ENCODE peak calls at places on chromosomes 13 and 19, in eight cellular contexts. One of them, this sample, is unnamed.

GRCh38 chr13:97976551-97977375 is 23.3 kb downstream of the IPO5 start:
- DNase-seq in Calu3: no peak
- DNase-seq in nephron progenitor cell: peak; percentile 40
- DNase-seq in dorsolateral prefrontal cortex: no peak
- DNase-seq in RWPE1: peak; percentile 36
- DNase-seq in cardiac muscle cell: no peak
- DNase-seq in neural crest cell: no peak
- DNase-seq in cardiac fibroblast: no peak
- DNase-seq in this sample: peak; percentile 18

GRCh38 chr13:94825507-94825906 is 113.2 kb upstream of the SOX21 start:
- DNase-seq in neural crest cell: peak; percentile 14
- DNase-seq in nephron progenitor cell: no peak
- DNase-seq in Calu3: no peak
- DNase-seq in cardiac muscle cell: peak; percentile 88
- DNase-seq in RWPE1: no peak
- DNase-seq in dorsolateral prefrontal cortex: peak; percentile 60
- DNase-seq in cardiac fibroblast: peak; percentile 20
- DNase-seq in this sample: no peak

GRCh38 chr19:40578442-40578908 is 1.8 kb downstream of the SHKBP1 start:
- DNase-seq in dorsolateral prefrontal cortex: peak; percentile 81
- DNase-seq in RWPE1: no peak
- DNase-seq in cardiac fibroblast: peak; percentile 42
- DNase-seq in cardiac muscle cell: peak; percentile 57
- DNase-seq in nephron progenitor cell: no peak
- DNase-seq in neural crest cell: no peak
- DNase-seq in Calu3: no peak
- DNase-seq in this sample: no peak

GRCh38 chr13:80340643-80341097 is 256 bp downstream of the SPRY2 start:
- DNase-seq in neural crest cell: no peak
- DNase-seq in Calu3: peak; percentile 0
- DNase-seq in cardiac muscle cell: peak; percentile 81
- DNase-seq in nephron progenitor cell: no peak
- DNase-seq in dorsolateral prefrontal cortex: peak; percentile 30
- DNase-seq in RWPE1: peak; percentile 11
- DNase-seq in cardiac fibroblast: peak; percentile 77
- DNase-seq in this sample: no peak

GRCh38 chr19:47019431-47020041 is at the start of gene NPAS1:
- DNase-seq in dorsolateral prefrontal cortex: no peak
- DNase-seq in cardiac muscle cell: no peak
- DNase-seq in RWPE1: no peak
- DNase-seq in nephron progenitor cell: peak; percentile 62
- DNase-seq in neural crest cell: no peak
- DNase-seq in Calu3: no peak
- DNase-seq in cardiac fibroblast: no peak
- DNase-seq in this sample: no peak

GRCh38 chr13:112510002-112510780 is 77.8 kb downstream of the TUBGCP3 start:
- DNase-seq in nephron progenitor cell: peak; percentile 53
- DNase-seq in cardiac muscle cell: peak; percentile 64
- DNase-seq in RWPE1: peak; percentile 29
- DNase-seq in Calu3: no peak
- DNase-seq in neural crest cell: peak; percentile 33
- DNase-seq in dorsolateral prefrontal cortex: peak; percentile 38
- DNase-seq in cardiac fibroblast: peak; percentile 67
- DNase-seq in this sample: no peak

GRCh38 chr13:41061075-41061913 is at the start of gene WBP4:
- DNase-seq in Calu3: peak; percentile 89
- DNase-seq in neural crest cell: peak; percentile 94
- DNase-seq in RWPE1: peak; percentile 92
- DNase-seq in nephron progenitor cell: peak; percentile 86
- DNase-seq in dorsolateral prefrontal cortex: peak; percentile 86
- DNase-seq in cardiac muscle cell: peak; percentile 96
- DNase-seq in cardiac fibroblast: peak; percentile 98
- DNase-seq in this sample: peak; percentile 90

GRCh38 chr19:29528350-29528945 is 2.7 kb downstream of the VSTM2B start:
- DNase-seq in RWPE1: peak; percentile 55
- DNase-seq in nephron progenitor cell: peak; percentile 90
- DNase-seq in Calu3: peak; percentile 40
- DNase-seq in cardiac fibroblast: peak; percentile 72
- DNase-seq in cardiac muscle cell: peak; percentile 74
- DNase-seq in neural crest cell: peak; percentile 76
- DNase-seq in dorsolateral prefrontal cortex: peak; percentile 85
- DNase-seq in this sample: peak; percentile 72

GRCh38 chr19:43470288-43470687 is 4.9 kb upstream of the LYPD3 start:
- DNase-seq in neural crest cell: no peak
- DNase-seq in nephron progenitor cell: no peak
- DNase-seq in dorsolateral prefrontal cortex: no peak
- DNase-seq in Calu3: no peak
- DNase-seq in cardiac fibroblast: peak; percentile 71
- DNase-seq in cardiac muscle cell: peak; percentile 7
- DNase-seq in RWPE1: no peak
- DNase-seq in this sample: no peak

GRCh38 chr13:113187263-113187669 is 21.2 kb downstream of the PCID2 start:
- DNase-seq in neural crest cell: no peak
- DNase-seq in RWPE1: peak; percentile 97
- DNase-seq in cardiac fibroblast: peak; percentile 100
- DNase-seq in Calu3: peak; percentile 74
- DNase-seq in dorsolateral prefrontal cortex: peak; percentile 79
- DNase-seq in cardiac muscle cell: peak; percentile 98
- DNase-seq in nephron progenitor cell: no peak
- DNase-seq in this sample: no peak

GRCh38 chr19:51365211-51366049 is 758 bp downstream of the ETFB start:
- DNase-seq in cardiac muscle cell: peak; percentile 64
- DNase-seq in dorsolateral prefrontal cortex: peak; percentile 13
- DNase-seq in RWPE1: no peak
- DNase-seq in cardiac fibroblast: peak; percentile 78
- DNase-seq in neural crest cell: no peak
- DNase-seq in nephron progenitor cell: no peak
- DNase-seq in Calu3: peak; percentile 36
- DNase-seq in this sample: no peak

GRCh38 chr13:66347718-66348117 is 882.4 kb downstream of the PCDH9 start:
- DNase-seq in neural crest cell: no peak
- DNase-seq in cardiac muscle cell: no peak
- DNase-seq in Calu3: no peak
- DNase-seq in cardiac fibroblast: peak; percentile 21
- DNase-seq in dorsolateral prefrontal cortex: no peak
- DNase-seq in nephron progenitor cell: no peak
- DNase-seq in RWPE1: no peak
- DNase-seq in this sample: no peak

GRCh38 chr19:33406521-33407139 is 33.1 kb downstream of the CEBPG start:
- DNase-seq in cardiac fibroblast: peak; percentile 62
- DNase-seq in cardiac muscle cell: peak; percentile 68
- DNase-seq in dorsolateral prefrontal cortex: peak; percentile 70
- DNase-seq in RWPE1: peak; percentile 66
- DNase-seq in neural crest cell: peak; percentile 95
- DNase-seq in Calu3: peak; percentile 87
- DNase-seq in nephron progenitor cell: peak; percentile 89
- DNase-seq in this sample: peak; percentile 79

DNA sequence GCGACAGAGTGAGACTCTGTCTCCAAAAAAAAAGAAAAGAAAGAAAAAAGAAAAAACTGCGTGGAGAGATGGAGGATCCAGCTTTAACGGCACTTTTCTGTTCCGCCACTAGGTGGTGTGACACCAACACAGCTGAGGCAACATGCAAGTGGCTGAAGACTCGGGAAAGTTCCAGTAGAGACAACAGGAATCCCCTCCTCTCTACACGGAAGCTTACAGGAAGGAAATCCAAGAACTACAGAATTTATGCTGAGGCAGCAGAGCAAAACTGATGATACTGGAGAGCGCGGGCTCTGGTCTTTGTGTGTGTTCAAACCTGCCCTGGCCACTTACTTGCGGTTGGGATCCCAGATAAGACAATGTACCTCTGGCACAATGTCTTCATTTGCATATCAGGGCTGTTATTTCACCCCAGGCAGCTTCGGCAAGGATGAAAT is 9.9 kb downstream of the RANBP3 start:
- DNase-seq in Calu3: peak; percentile 57
- DNase-seq in nephron progenitor cell: peak; percentile 74
- DNase-seq in cardiac muscle cell: peak; percentile 90
- DNase-seq in dorsolateral prefrontal cortex: peak; percentile 77
- DNase-seq in cardiac fibroblast: peak; percentile 82
- DNase-seq in neural crest cell: peak; percentile 62
- DNase-seq in RWPE1: peak; percentile 85
- DNase-seq in this sample: peak; percentile 50
- TF ChIP-seq CTCF in Calu3: peak; percentile 39
- TF ChIP-seq CTCF in nephron progenitor cell: peak; percentile 82
- TF ChIP-seq CTCF in cardiac muscle cell: peak; percentile 91
- TF ChIP-seq CTCF in dorsolateral prefrontal cortex: peak; percentile 95
- TF ChIP-seq CTCF in cardiac fibroblast: peak; percentile 90
- TF ChIP-seq CTCF in neural crest cell: peak; percentile 91
- TF ChIP-seq CTCF in RWPE1: peak; percentile 93
- TF ChIP-seq CTCF in this sample: peak; percentile 89

DNA sequence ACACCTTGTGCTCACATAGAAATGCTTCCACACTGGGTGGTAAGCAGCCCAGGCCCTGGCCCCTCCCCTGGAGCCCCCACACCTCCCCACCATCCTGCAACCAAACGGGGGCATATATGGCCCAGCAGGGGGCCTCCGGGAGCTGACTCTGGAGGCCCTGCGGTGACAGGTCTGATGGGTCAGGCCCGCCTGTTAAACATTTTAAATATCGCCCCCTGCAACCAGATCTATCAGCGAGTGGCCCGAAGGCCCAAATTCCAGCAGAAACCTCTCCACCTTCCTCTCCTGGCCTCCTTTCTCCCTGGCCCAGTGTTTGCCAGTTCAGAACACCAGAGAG is 48.0 kb upstream of the KATNAL1 start:
- DNase-seq in neural crest cell: peak; percentile 14
- DNase-seq in dorsolateral prefrontal cortex: no peak
- DNase-seq in Calu3: no peak
- DNase-seq in cardiac fibroblast: no peak
- DNase-seq in nephron progenitor cell: peak; percentile 61
- DNase-seq in cardiac muscle cell: no peak
- DNase-seq in RWPE1: no peak
- DNase-seq in this sample: peak; percentile 22
- TF ChIP-seq CTCF in neural crest cell: peak; percentile 47
- TF ChIP-seq CTCF in dorsolateral prefrontal cortex: no peak
- TF ChIP-seq CTCF in Calu3: no peak
- TF ChIP-seq CTCF in cardiac fibroblast: peak; percentile 40
- TF ChIP-seq CTCF in nephron progenitor cell: peak; percentile 47
- TF ChIP-seq CTCF in cardiac muscle cell: peak; percentile 32
- TF ChIP-seq CTCF in RWPE1: no peak
- TF ChIP-seq CTCF in this sample: peak; percentile 56

GRCh38 chr19:10568444-10568825 is 344 bp downstream of the CDKN2D start:
- DNase-seq in nephron progenitor cell: no peak
- DNase-seq in cardiac muscle cell: no peak
- DNase-seq in RWPE1: no peak
- DNase-seq in Calu3: peak; percentile 57
- DNase-seq in neural crest cell: no peak
- DNase-seq in cardiac fibroblast: no peak
- DNase-seq in dorsolateral prefrontal cortex: no peak
- DNase-seq in this sample: no peak

GRCh38 chr19:10566408-10566657 is 523 bp upstream of the KRI1 start:
- DNase-seq in RWPE1: no peak
- DNase-seq in Calu3: no peak
- DNase-seq in cardiac fibroblast: no peak
- DNase-seq in nephron progenitor cell: no peak
- DNase-seq in cardiac muscle cell: no peak
- DNase-seq in dorsolateral prefrontal cortex: no peak
- DNase-seq in neural crest cell: no peak
- DNase-seq in this sample: no peak

GRCh38 chr19:10567696-10568443 is 909 bp downstream of the CDKN2D start:
- DNase-seq in Calu3: no peak
- DNase-seq in RWPE1: no peak
- DNase-seq in nephron progenitor cell: no peak
- DNase-seq in cardiac muscle cell: no peak
- DNase-seq in cardiac fibroblast: no peak
- DNase-seq in dorsolateral prefrontal cortex: no peak
- DNase-seq in neural crest cell: no peak
- DNase-seq in this sample: no peak

GRCh38 chr19:10565567-10566407 is at the start of gene KRI1:
- DNase-seq in dorsolateral prefrontal cortex: peak; percentile 96
- DNase-seq in nephron progenitor cell: peak; percentile 99
- DNase-seq in Calu3: peak; percentile 96
- DNase-seq in RWPE1: peak; percentile 100
- DNase-seq in cardiac muscle cell: peak; percentile 99
- DNase-seq in cardiac fibroblast: peak; percentile 98
- DNase-seq in neural crest cell: peak; percentile 99
- DNase-seq in this sample: peak; percentile 97

DNA sequence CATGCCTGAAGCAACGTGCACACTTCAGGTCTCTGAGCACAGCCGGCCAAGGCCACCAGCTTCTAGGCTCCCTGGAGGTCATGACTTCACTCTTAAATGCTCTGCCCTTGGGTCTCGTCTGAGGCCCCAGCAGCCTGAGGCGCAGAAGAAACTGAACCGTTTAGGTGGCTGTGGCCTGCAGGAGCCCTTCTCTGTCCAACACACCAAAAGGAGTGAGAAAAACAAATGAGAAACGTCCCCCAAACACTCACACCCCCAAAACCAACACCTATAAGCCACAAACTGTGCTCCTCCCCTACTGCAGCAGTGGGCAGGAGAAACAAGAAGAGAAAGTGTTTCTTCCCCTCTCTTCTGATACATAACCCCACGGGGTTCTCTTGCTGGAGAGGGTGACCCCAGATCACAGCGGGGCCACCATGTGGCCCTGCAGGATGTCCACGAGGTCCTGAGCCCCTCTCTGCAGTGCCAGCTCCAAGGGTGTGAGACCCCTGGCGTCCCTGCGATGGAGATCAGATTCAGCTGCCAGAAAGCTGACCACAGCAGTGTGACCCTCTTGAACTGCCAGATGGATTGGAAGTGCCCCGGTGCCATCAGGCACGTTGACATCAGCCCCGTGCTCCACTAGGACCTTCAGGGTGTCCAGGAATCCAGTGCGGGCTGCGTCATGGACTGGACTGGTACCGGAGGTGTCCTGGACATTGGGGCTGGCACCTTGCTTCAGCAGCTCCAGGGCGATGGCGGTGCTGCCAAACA is 1.0 kb upstream of the KRI1 start:
- DNase-seq in cardiac fibroblast: no peak
- DNase-seq in cardiac muscle cell: no peak
- DNase-seq in nephron progenitor cell: no peak
- DNase-seq in RWPE1: no peak
- DNase-seq in Calu3: no peak
- DNase-seq in neural crest cell: no peak
- DNase-seq in dorsolateral prefrontal cortex: no peak
- DNase-seq in this sample: no peak
- TF ChIP-seq CTCF in cardiac fibroblast: no peak
- TF ChIP-seq CTCF in cardiac muscle cell: no peak
- TF ChIP-seq CTCF in nephron progenitor cell: no peak
- TF ChIP-seq CTCF in RWPE1: no peak
- TF ChIP-seq CTCF in Calu3: no peak
- TF ChIP-seq CTCF in neural crest cell: no peak
- TF ChIP-seq CTCF in dorsolateral prefrontal cortex: no peak
- TF ChIP-seq CTCF in this sample: no peak

DNA sequence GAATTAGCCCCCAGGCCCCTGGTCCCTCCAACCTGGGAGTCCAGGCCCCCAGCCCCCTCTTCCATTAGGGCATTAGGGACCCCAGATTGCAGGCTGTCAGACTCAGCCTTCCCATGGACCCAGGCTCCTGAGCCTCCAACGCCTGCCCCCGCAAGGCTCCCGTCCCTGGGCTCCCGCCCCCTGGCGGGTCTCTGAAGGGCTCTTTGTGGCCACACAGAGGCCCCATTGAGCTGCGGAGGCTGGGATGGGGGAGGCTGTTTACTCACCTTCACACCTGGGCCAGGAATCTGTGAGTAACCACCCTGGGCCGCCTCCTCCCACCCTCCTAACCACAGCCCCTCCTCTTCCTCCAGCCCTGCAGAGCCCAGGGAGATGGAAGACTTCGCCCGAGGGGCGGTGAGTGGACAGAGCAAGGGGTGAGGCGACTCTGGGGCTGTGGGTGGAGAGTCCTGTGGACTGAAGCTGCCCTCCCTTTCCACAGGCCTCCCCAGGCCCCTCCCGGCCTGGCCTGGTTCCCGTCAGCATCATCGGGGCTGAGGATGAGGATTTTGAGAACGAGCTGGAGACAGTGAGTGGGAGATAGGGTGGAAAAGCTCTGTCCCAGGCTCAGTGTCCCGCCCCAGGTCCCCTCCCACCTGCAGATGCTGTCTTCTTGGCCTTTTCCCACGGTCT is 4.9 kb downstream of the ARHGEF1 start:
- DNase-seq in neural crest cell: no peak
- DNase-seq in Calu3: peak; percentile 98
- DNase-seq in nephron progenitor cell: peak; percentile 35
- DNase-seq in cardiac fibroblast: peak; percentile 58
- DNase-seq in dorsolateral prefrontal cortex: peak; percentile 53
- DNase-seq in RWPE1: peak; percentile 96
- DNase-seq in cardiac muscle cell: peak; percentile 46
- DNase-seq in this sample: peak; percentile 78
- TF ChIP-seq CTCF in neural crest cell: no peak
- TF ChIP-seq CTCF in Calu3: peak; percentile 67
- TF ChIP-seq CTCF in nephron progenitor cell: no peak
- TF ChIP-seq CTCF in cardiac fibroblast: peak; percentile 8
- TF ChIP-seq CTCF in dorsolateral prefrontal cortex: peak; percentile 19
- TF ChIP-seq CTCF in RWPE1: no peak
- TF ChIP-seq CTCF in cardiac muscle cell: no peak
- TF ChIP-seq CTCF in this sample: peak; percentile 57